ENCODE peak calls at places on chromosomes 11 and 22, in eight cellular contexts. One of them, this sample, is unnamed.
A peak's percentile ranks its signal among the peaks of the same experiment; 100 is the strongest.

GRCh38 chr11:8683115-8683807 is 669 bp downstream of the RPL27A start:
- DNase-seq in heart left ventricle: no peak
- DNase-seq in stomach: no peak
- DNase-seq in heart right ventricle: no peak
- DNase-seq in GM12865: peak; percentile 56
- DNase-seq in right atrium auricular region: peak; percentile 9
- DNase-seq in choroid plexus epithelial cell: peak; percentile 36
- DNase-seq in colonic mucosa: no peak
- DNase-seq in this sample: peak; percentile 25

GRCh38 chr11:67085617-67086016 is 29.0 kb downstream of the RHOD start:
- DNase-seq in heart left ventricle: no peak
- DNase-seq in stomach: no peak
- DNase-seq in heart right ventricle: no peak
- DNase-seq in GM12865: no peak
- DNase-seq in right atrium auricular region: no peak
- DNase-seq in choroid plexus epithelial cell: no peak
- DNase-seq in colonic mucosa: no peak
- DNase-seq in this sample: no peak

GRCh38 chr11:65431452-65432132 is 9.0 kb downstream of the NEAT1 start:
- DNase-seq in heart left ventricle: no peak
- DNase-seq in stomach: no peak
- DNase-seq in heart right ventricle: no peak
- DNase-seq in GM12865: peak; percentile 88
- DNase-seq in right atrium auricular region: peak; percentile 44
- DNase-seq in choroid plexus epithelial cell: peak; percentile 75
- DNase-seq in colonic mucosa: no peak
- DNase-seq in this sample: peak; percentile 70

GRCh38 chr11:127919206-127920000 is 668.0 kb downstream of the ETS1 start:
- DNase-seq in heart left ventricle: no peak
- DNase-seq in stomach: no peak
- DNase-seq in heart right ventricle: no peak
- DNase-seq in GM12865: no peak
- DNase-seq in right atrium auricular region: no peak
- DNase-seq in choroid plexus epithelial cell: peak; percentile 70
- DNase-seq in colonic mucosa: no peak
- DNase-seq in this sample: peak; percentile 12

GRCh38 chr11:74138572-74138971 is 32.2 kb downstream of the C2CD3 start:
- DNase-seq in heart left ventricle: no peak
- DNase-seq in stomach: no peak
- DNase-seq in heart right ventricle: peak; percentile 38
- DNase-seq in GM12865: no peak
- DNase-seq in right atrium auricular region: no peak
- DNase-seq in choroid plexus epithelial cell: peak; percentile 98
- DNase-seq in colonic mucosa: peak; percentile 48
- DNase-seq in this sample: no peak

GRCh38 chr11:127843483-127844396 is 743.6 kb downstream of the ETS1 start:
- DNase-seq in heart left ventricle: peak; percentile 76
- DNase-seq in stomach: peak; percentile 67
- DNase-seq in heart right ventricle: peak; percentile 63
- DNase-seq in GM12865: peak; percentile 72
- DNase-seq in right atrium auricular region: peak; percentile 64
- DNase-seq in choroid plexus epithelial cell: peak; percentile 76
- DNase-seq in colonic mucosa: peak; percentile 74
- DNase-seq in this sample: peak; percentile 85

GRCh38 chr22:36405221-36405631 is 17.5 kb upstream of the MYH9 start:
- DNase-seq in heart left ventricle: no peak
- DNase-seq in stomach: no peak
- DNase-seq in heart right ventricle: no peak
- DNase-seq in GM12865: peak; percentile 44
- DNase-seq in right atrium auricular region: no peak
- DNase-seq in choroid plexus epithelial cell: no peak
- DNase-seq in colonic mucosa: no peak
- DNase-seq in this sample: peak; percentile 40

GRCh38 chr22:38082986-38083710 is 836 bp downstream of the SLC16A8 start:
- DNase-seq in heart left ventricle: no peak
- DNase-seq in stomach: no peak
- DNase-seq in heart right ventricle: no peak
- DNase-seq in GM12865: no peak
- DNase-seq in right atrium auricular region: no peak
- DNase-seq in choroid plexus epithelial cell: no peak
- DNase-seq in colonic mucosa: no peak
- DNase-seq in this sample: no peak

GRCh38 chr11:47185305-47186075 is 744 bp downstream of the PACSIN3 start:
- DNase-seq in heart left ventricle: peak; percentile 90
- DNase-seq in stomach: peak; percentile 70
- DNase-seq in heart right ventricle: peak; percentile 86
- DNase-seq in GM12865: no peak
- DNase-seq in right atrium auricular region: no peak
- DNase-seq in choroid plexus epithelial cell: no peak
- DNase-seq in colonic mucosa: no peak
- DNase-seq in this sample: no peak

GRCh38 chr11:73143126-73143838 is 1.2 kb upstream of the FCHSD2 start:
- DNase-seq in heart left ventricle: no peak
- DNase-seq in stomach: no peak
- DNase-seq in heart right ventricle: no peak
- DNase-seq in GM12865: peak; percentile 61
- DNase-seq in right atrium auricular region: no peak
- DNase-seq in choroid plexus epithelial cell: peak; percentile 54
- DNase-seq in colonic mucosa: peak; percentile 43
- DNase-seq in this sample: peak; percentile 20

GRCh38 chr11:45045692-45046471 is 95.2 kb upstream of the TP53I11 start:
- DNase-seq in heart left ventricle: peak; percentile 61
- DNase-seq in stomach: peak; percentile 31
- DNase-seq in heart right ventricle: peak; percentile 59
- DNase-seq in GM12865: no peak
- DNase-seq in right atrium auricular region: peak; percentile 79
- DNase-seq in choroid plexus epithelial cell: peak; percentile 71
- DNase-seq in colonic mucosa: no peak
- DNase-seq in this sample: peak; percentile 38

GRCh38 chr22:43636086-43636485 is 176.0 kb downstream of the EFCAB6 start:
- DNase-seq in heart left ventricle: no peak
- DNase-seq in stomach: no peak
- DNase-seq in heart right ventricle: no peak
- DNase-seq in GM12865: no peak
- DNase-seq in right atrium auricular region: no peak
- DNase-seq in choroid plexus epithelial cell: no peak
- DNase-seq in colonic mucosa: no peak
- DNase-seq in this sample: no peak

GRCh38 chr11:94727766-94728165 is 40.4 kb upstream of the AMOTL1 start:
- DNase-seq in heart left ventricle: no peak
- DNase-seq in stomach: no peak
- DNase-seq in heart right ventricle: no peak
- DNase-seq in GM12865: no peak
- DNase-seq in right atrium auricular region: no peak
- DNase-seq in choroid plexus epithelial cell: no peak
- DNase-seq in colonic mucosa: no peak
- DNase-seq in this sample: no peak

GRCh38 chr11:47345890-47346563 is 6.5 kb downstream of the MYBPC3 start:
- DNase-seq in heart left ventricle: no peak
- DNase-seq in stomach: no peak
- DNase-seq in heart right ventricle: no peak
- DNase-seq in GM12865: no peak
- DNase-seq in right atrium auricular region: no peak
- DNase-seq in choroid plexus epithelial cell: no peak
- DNase-seq in colonic mucosa: no peak
- DNase-seq in this sample: no peak

GRCh38 chr22:40345801-40346177 is 511 bp upstream of the ADSL start:
- DNase-seq in heart left ventricle: no peak
- DNase-seq in stomach: peak; percentile 49
- DNase-seq in heart right ventricle: peak; percentile 14
- DNase-seq in GM12865: peak; percentile 68
- DNase-seq in right atrium auricular region: no peak
- DNase-seq in choroid plexus epithelial cell: peak; percentile 42
- DNase-seq in colonic mucosa: peak; percentile 63
- DNase-seq in this sample: peak; percentile 73

GRCh38 chr11:64148200-64148916 is 17.6 kb downstream of the MACROD1 start:
- DNase-seq in heart left ventricle: peak; percentile 93
- DNase-seq in stomach: peak; percentile 82
- DNase-seq in heart right ventricle: peak; percentile 91
- DNase-seq in GM12865: peak; percentile 73
- DNase-seq in right atrium auricular region: peak; percentile 70
- DNase-seq in choroid plexus epithelial cell: peak; percentile 80
- DNase-seq in colonic mucosa: peak; percentile 72
- DNase-seq in this sample: peak; percentile 83

GRCh38 chr11:7592706-7593105 is 78.9 kb downstream of the PPFIBP2 start:
- DNase-seq in heart left ventricle: peak; percentile 72
- DNase-seq in stomach: peak; percentile 60
- DNase-seq in heart right ventricle: peak; percentile 37
- DNase-seq in GM12865: peak; percentile 24
- DNase-seq in right atrium auricular region: peak; percentile 73
- DNase-seq in choroid plexus epithelial cell: peak; percentile 51
- DNase-seq in colonic mucosa: no peak
- DNase-seq in this sample: no peak

GRCh38 chr11:119315139-119316016 is 1.6 kb downstream of the MCAM start:
- DNase-seq in heart left ventricle: peak; percentile 59
- DNase-seq in stomach: no peak
- DNase-seq in heart right ventricle: peak; percentile 53
- DNase-seq in GM12865: peak; percentile 57
- DNase-seq in right atrium auricular region: no peak
- DNase-seq in choroid plexus epithelial cell: no peak
- DNase-seq in colonic mucosa: no peak
- DNase-seq in this sample: peak; percentile 70

GRCh38 chr22:19878461-19879247 is 24.0 kb upstream of the GNB1L start:
- DNase-seq in heart left ventricle: peak; percentile 12
- DNase-seq in stomach: no peak
- DNase-seq in heart right ventricle: no peak
- DNase-seq in GM12865: no peak
- DNase-seq in right atrium auricular region: no peak
- DNase-seq in choroid plexus epithelial cell: peak; percentile 46
- DNase-seq in colonic mucosa: no peak
- DNase-seq in this sample: no peak

GRCh38 chr11:35214792-35215193 is 75.8 kb downstream of the CD44 start:
- DNase-seq in heart left ventricle: no peak
- DNase-seq in stomach: no peak
- DNase-seq in heart right ventricle: no peak
- DNase-seq in GM12865: no peak
- DNase-seq in right atrium auricular region: no peak
- DNase-seq in choroid plexus epithelial cell: peak; percentile 99
- DNase-seq in colonic mucosa: no peak
- DNase-seq in this sample: peak; percentile 74

GRCh38 chr11:9646324-9646723 is 17.6 kb upstream of the SWAP70 start:
- DNase-seq in heart left ventricle: no peak
- DNase-seq in stomach: no peak
- DNase-seq in heart right ventricle: no peak
- DNase-seq in GM12865: no peak
- DNase-seq in right atrium auricular region: no peak
- DNase-seq in choroid plexus epithelial cell: no peak
- DNase-seq in colonic mucosa: no peak
- DNase-seq in this sample: no peak

GRCh38 chr11:27688076-27688475 is 12.2 kb downstream of the BDNF start:
- DNase-seq in heart left ventricle: no peak
- DNase-seq in stomach: no peak
- DNase-seq in heart right ventricle: no peak
- DNase-seq in GM12865: no peak
- DNase-seq in right atrium auricular region: no peak
- DNase-seq in choroid plexus epithelial cell: no peak
- DNase-seq in colonic mucosa: no peak
- DNase-seq in this sample: no peak

GRCh38 chr11:44033411-44033850 is 14.3 kb upstream of the ACCSL start:
- DNase-seq in heart left ventricle: no peak
- DNase-seq in stomach: no peak
- DNase-seq in heart right ventricle: no peak
- DNase-seq in GM12865: no peak
- DNase-seq in right atrium auricular region: no peak
- DNase-seq in choroid plexus epithelial cell: no peak
- DNase-seq in colonic mucosa: no peak
- DNase-seq in this sample: no peak

GRCh38 chr11:70566768-70567530 is 168.6 kb downstream of the CTTN start:
- DNase-seq in heart left ventricle: no peak
- DNase-seq in stomach: no peak
- DNase-seq in heart right ventricle: no peak
- DNase-seq in GM12865: no peak
- DNase-seq in right atrium auricular region: no peak
- DNase-seq in choroid plexus epithelial cell: no peak
- DNase-seq in colonic mucosa: no peak
- DNase-seq in this sample: no peak

GRCh38 chr11:70569996-70570692 is 171.8 kb downstream of the CTTN start:
- DNase-seq in heart left ventricle: no peak
- DNase-seq in stomach: no peak
- DNase-seq in heart right ventricle: no peak
- DNase-seq in GM12865: no peak
- DNase-seq in right atrium auricular region: no peak
- DNase-seq in choroid plexus epithelial cell: no peak
- DNase-seq in colonic mucosa: no peak
- DNase-seq in this sample: no peak

GRCh38 chr11:70569173-70569890 is 171.0 kb downstream of the CTTN start:
- DNase-seq in heart left ventricle: no peak
- DNase-seq in stomach: no peak
- DNase-seq in heart right ventricle: no peak
- DNase-seq in GM12865: no peak
- DNase-seq in right atrium auricular region: no peak
- DNase-seq in choroid plexus epithelial cell: no peak
- DNase-seq in colonic mucosa: no peak
- DNase-seq in this sample: no peak

GRCh38 chr11:70567680-70568503 is 169.6 kb downstream of the CTTN start:
- DNase-seq in heart left ventricle: peak; percentile 66
- DNase-seq in stomach: no peak
- DNase-seq in heart right ventricle: peak; percentile 43
- DNase-seq in GM12865: no peak
- DNase-seq in right atrium auricular region: peak; percentile 65
- DNase-seq in choroid plexus epithelial cell: peak; percentile 37
- DNase-seq in colonic mucosa: peak; percentile 78
- DNase-seq in this sample: no peak

GRCh38 chr11:70568504-70569172 is 170.3 kb downstream of the CTTN start:
- DNase-seq in heart left ventricle: peak; percentile 65
- DNase-seq in stomach: no peak
- DNase-seq in heart right ventricle: peak; percentile 32
- DNase-seq in GM12865: no peak
- DNase-seq in right atrium auricular region: peak; percentile 73
- DNase-seq in choroid plexus epithelial cell: peak; percentile 47
- DNase-seq in colonic mucosa: peak; percentile 71
- DNase-seq in this sample: no peak
- TF ChIP-seq CTCF in heart left ventricle: peak; percentile 33
- TF ChIP-seq CTCF in stomach: no peak
- TF ChIP-seq CTCF in heart right ventricle: peak; percentile 5
- TF ChIP-seq CTCF in GM12865: no peak
- TF ChIP-seq CTCF in right atrium auricular region: peak; percentile 53
- TF ChIP-seq CTCF in choroid plexus epithelial cell: peak; percentile 40
- TF ChIP-seq CTCF in colonic mucosa: no peak
- TF ChIP-seq CTCF in this sample: no peak

GRCh38 chr11:16124390-16124789 is 232.0 kb downstream of the SOX6 start:
- DNase-seq in heart left ventricle: no peak
- DNase-seq in stomach: no peak
- DNase-seq in heart right ventricle: no peak
- DNase-seq in GM12865: no peak
- DNase-seq in right atrium auricular region: no peak
- DNase-seq in choroid plexus epithelial cell: no peak
- DNase-seq in colonic mucosa: no peak
- DNase-seq in this sample: no peak
- TF ChIP-seq CTCF in heart left ventricle: no peak
- TF ChIP-seq CTCF in stomach: no peak
- TF ChIP-seq CTCF in heart right ventricle: no peak
- TF ChIP-seq CTCF in GM12865: no peak
- TF ChIP-seq CTCF in right atrium auricular region: no peak
- TF ChIP-seq CTCF in choroid plexus epithelial cell: no peak
- TF ChIP-seq CTCF in colonic mucosa: no peak
- TF ChIP-seq CTCF in this sample: no peak

GRCh38 chr11:116461789-116462188 is 311.0 kb downstream of the BUD13 start:
- DNase-seq in heart left ventricle: no peak
- DNase-seq in stomach: no peak
- DNase-seq in heart right ventricle: no peak
- DNase-seq in GM12865: no peak
- DNase-seq in right atrium auricular region: no peak
- DNase-seq in choroid plexus epithelial cell: no peak
- DNase-seq in colonic mucosa: no peak
- DNase-seq in this sample: no peak
- TF ChIP-seq CTCF in heart left ventricle: no peak
- TF ChIP-seq CTCF in stomach: no peak
- TF ChIP-seq CTCF in heart right ventricle: no peak
- TF ChIP-seq CTCF in GM12865: no peak
- TF ChIP-seq CTCF in right atrium auricular region: no peak
- TF ChIP-seq CTCF in choroid plexus epithelial cell: no peak
- TF ChIP-seq CTCF in colonic mucosa: no peak
- TF ChIP-seq CTCF in this sample: no peak

GRCh38 chr11:96045622-96046456 is 121.9 kb upstream of the MTMR2 start:
- DNase-seq in heart left ventricle: peak; percentile 44
- DNase-seq in stomach: peak; percentile 42
- DNase-seq in heart right ventricle: peak; percentile 21
- DNase-seq in GM12865: no peak
- DNase-seq in right atrium auricular region: peak; percentile 62
- DNase-seq in choroid plexus epithelial cell: peak; percentile 90
- DNase-seq in colonic mucosa: no peak
- DNase-seq in this sample: no peak
- TF ChIP-seq CTCF in heart left ventricle: no peak
- TF ChIP-seq CTCF in stomach: no peak
- TF ChIP-seq CTCF in heart right ventricle: no peak
- TF ChIP-seq CTCF in GM12865: no peak
- TF ChIP-seq CTCF in right atrium auricular region: peak; percentile 57
- TF ChIP-seq CTCF in choroid plexus epithelial cell: peak; percentile 61
- TF ChIP-seq CTCF in colonic mucosa: no peak
- TF ChIP-seq CTCF in this sample: no peak

This sample was measured in activated CD8-positive, alpha-beta T cell treated with anti-CD3 and anti-CD28 coated beads for 36 hours.